ENCODE peak calls at places on chromosomes 5 and 9, in six cellular contexts. One of them, this sample, is unnamed.

GRCh38 chr5:147734839-147735238 is 47.7 kb downstream of the JAKMIP2 start:
- DNase-seq in Calu3: no peak
- DNase-seq in fibroblast of mammary gland: no peak
- DNase-seq in CD4-positive, alpha-beta T cell: no peak
- DNase-seq in stimulated activated CD8-positive, alpha-beta memory T cell treated with anti-CD3 and anti-CD28 coated beads, Interleukin-15, amount 100 ng/mL, for 48 hours: no peak
- DNase-seq in HTR-8/SVneo: no peak
- DNase-seq in this sample: no peak

GRCh38 chr5:174789596-174789995 is 65.2 kb downstream of the MSX2 start:
- DNase-seq in Calu3: no peak
- DNase-seq in fibroblast of mammary gland: no peak
- DNase-seq in CD4-positive, alpha-beta T cell: no peak
- DNase-seq in stimulated activated CD8-positive, alpha-beta memory T cell treated with anti-CD3 and anti-CD28 coated beads, Interleukin-15, amount 100 ng/mL, for 48 hours: no peak
- DNase-seq in HTR-8/SVneo: no peak
- DNase-seq in this sample: no peak

GRCh38 chr9:127360829-127361228 is 36.1 kb upstream of the SLC2A8 start:
- DNase-seq in Calu3: no peak
- DNase-seq in fibroblast of mammary gland: peak; percentile 26
- DNase-seq in CD4-positive, alpha-beta T cell: no peak
- DNase-seq in stimulated activated CD8-positive, alpha-beta memory T cell treated with anti-CD3 and anti-CD28 coated beads, Interleukin-15, amount 100 ng/mL, for 48 hours: no peak
- DNase-seq in HTR-8/SVneo: peak; percentile 32
- DNase-seq in this sample: no peak

GRCh38 chr5:7770436-7770835 is 80.5 kb downstream of the CFAP90 start:
- DNase-seq in Calu3: no peak
- DNase-seq in fibroblast of mammary gland: no peak
- DNase-seq in CD4-positive, alpha-beta T cell: no peak
- DNase-seq in stimulated activated CD8-positive, alpha-beta memory T cell treated with anti-CD3 and anti-CD28 coated beads, Interleukin-15, amount 100 ng/mL, for 48 hours: no peak
- DNase-seq in HTR-8/SVneo: no peak
- DNase-seq in this sample: no peak

GRCh38 chr5:3828761-3829160 is 233.1 kb downstream of the IRX1 start:
- DNase-seq in Calu3: no peak
- DNase-seq in fibroblast of mammary gland: no peak
- DNase-seq in CD4-positive, alpha-beta T cell: no peak
- DNase-seq in stimulated activated CD8-positive, alpha-beta memory T cell treated with anti-CD3 and anti-CD28 coated beads, Interleukin-15, amount 100 ng/mL, for 48 hours: no peak
- DNase-seq in HTR-8/SVneo: no peak
- DNase-seq in this sample: no peak

GRCh38 chr5:53423724-53424123 is 56.7 kb upstream of the FST start:
- DNase-seq in Calu3: no peak
- DNase-seq in fibroblast of mammary gland: peak; percentile 86
- DNase-seq in CD4-positive, alpha-beta T cell: no peak
- DNase-seq in stimulated activated CD8-positive, alpha-beta memory T cell treated with anti-CD3 and anti-CD28 coated beads, Interleukin-15, amount 100 ng/mL, for 48 hours: no peak
- DNase-seq in HTR-8/SVneo: no peak
- DNase-seq in this sample: no peak

GRCh38 chr9:107945961-107946360 is 456.4 kb upstream of the KLF4 start:
- DNase-seq in Calu3: no peak
- DNase-seq in fibroblast of mammary gland: no peak
- DNase-seq in CD4-positive, alpha-beta T cell: no peak
- DNase-seq in stimulated activated CD8-positive, alpha-beta memory T cell treated with anti-CD3 and anti-CD28 coated beads, Interleukin-15, amount 100 ng/mL, for 48 hours: no peak
- DNase-seq in HTR-8/SVneo: no peak
- DNase-seq in this sample: no peak

GRCh38 chr5:142280066-142281011 is 44.5 kb downstream of the SPRY4 start:
- DNase-seq in Calu3: no peak
- DNase-seq in fibroblast of mammary gland: peak; percentile 78
- DNase-seq in CD4-positive, alpha-beta T cell: no peak
- DNase-seq in stimulated activated CD8-positive, alpha-beta memory T cell treated with anti-CD3 and anti-CD28 coated beads, Interleukin-15, amount 100 ng/mL, for 48 hours: no peak
- DNase-seq in HTR-8/SVneo: no peak
- DNase-seq in this sample: no peak

GRCh38 chr5:179731791-179732411 is 721 bp upstream of the MAML1 start:
- DNase-seq in Calu3: peak; percentile 40
- DNase-seq in fibroblast of mammary gland: peak; percentile 91
- DNase-seq in CD4-positive, alpha-beta T cell: no peak
- DNase-seq in stimulated activated CD8-positive, alpha-beta memory T cell treated with anti-CD3 and anti-CD28 coated beads, Interleukin-15, amount 100 ng/mL, for 48 hours: no peak
- DNase-seq in HTR-8/SVneo: no peak
- DNase-seq in this sample: no peak

GRCh38 chr9:77896269-77897245 is 135.1 kb downstream of the GNAQ start:
- DNase-seq in Calu3: no peak
- DNase-seq in fibroblast of mammary gland: no peak
- DNase-seq in CD4-positive, alpha-beta T cell: no peak
- DNase-seq in stimulated activated CD8-positive, alpha-beta memory T cell treated with anti-CD3 and anti-CD28 coated beads, Interleukin-15, amount 100 ng/mL, for 48 hours: no peak
- DNase-seq in HTR-8/SVneo: no peak
- DNase-seq in this sample: no peak

GRCh38 chr5:147084702-147085101 is 150.1 kb upstream of the STK32A start:
- DNase-seq in Calu3: peak; percentile 8
- DNase-seq in fibroblast of mammary gland: no peak
- DNase-seq in CD4-positive, alpha-beta T cell: no peak
- DNase-seq in stimulated activated CD8-positive, alpha-beta memory T cell treated with anti-CD3 and anti-CD28 coated beads, Interleukin-15, amount 100 ng/mL, for 48 hours: no peak
- DNase-seq in HTR-8/SVneo: no peak
- DNase-seq in this sample: no peak

GRCh38 chr5:176675676-176676360 is 28.5 kb downstream of the TSPAN17 start:
- DNase-seq in Calu3: peak; percentile 68
- DNase-seq in fibroblast of mammary gland: peak; percentile 17
- DNase-seq in CD4-positive, alpha-beta T cell: no peak
- DNase-seq in stimulated activated CD8-positive, alpha-beta memory T cell treated with anti-CD3 and anti-CD28 coated beads, Interleukin-15, amount 100 ng/mL, for 48 hours: no peak
- DNase-seq in HTR-8/SVneo: peak; percentile 42
- DNase-seq in this sample: no peak

GRCh38 chr9:80369641-80370040 is 797.9 kb downstream of the TLE4 start:
- DNase-seq in Calu3: no peak
- DNase-seq in fibroblast of mammary gland: peak; percentile 47
- DNase-seq in CD4-positive, alpha-beta T cell: no peak
- DNase-seq in stimulated activated CD8-positive, alpha-beta memory T cell treated with anti-CD3 and anti-CD28 coated beads, Interleukin-15, amount 100 ng/mL, for 48 hours: no peak
- DNase-seq in HTR-8/SVneo: no peak
- DNase-seq in this sample: no peak

GRCh38 chr5:125390316-125390715 is 643.9 kb upstream of the ZNF608 start:
- DNase-seq in Calu3: no peak
- DNase-seq in fibroblast of mammary gland: no peak
- DNase-seq in CD4-positive, alpha-beta T cell: no peak
- DNase-seq in stimulated activated CD8-positive, alpha-beta memory T cell treated with anti-CD3 and anti-CD28 coated beads, Interleukin-15, amount 100 ng/mL, for 48 hours: no peak
- DNase-seq in HTR-8/SVneo: no peak
- DNase-seq in this sample: no peak

GRCh38 chr9:111857555-111858211 is 38.9 kb upstream of the UGCG start:
- DNase-seq in Calu3: peak; percentile 65
- DNase-seq in fibroblast of mammary gland: peak; percentile 71
- DNase-seq in CD4-positive, alpha-beta T cell: no peak
- DNase-seq in stimulated activated CD8-positive, alpha-beta memory T cell treated with anti-CD3 and anti-CD28 coated beads, Interleukin-15, amount 100 ng/mL, for 48 hours: no peak
- DNase-seq in HTR-8/SVneo: no peak
- DNase-seq in this sample: no peak

GRCh38 chr5:154753792-154754191 is 1.4 kb upstream of the LARP1 start:
- DNase-seq in Calu3: peak; percentile 12
- DNase-seq in fibroblast of mammary gland: peak; percentile 93
- DNase-seq in CD4-positive, alpha-beta T cell: no peak
- DNase-seq in stimulated activated CD8-positive, alpha-beta memory T cell treated with anti-CD3 and anti-CD28 coated beads, Interleukin-15, amount 100 ng/mL, for 48 hours: no peak
- DNase-seq in HTR-8/SVneo: no peak
- DNase-seq in this sample: no peak

GRCh38 chr5:10069781-10070313 is 179.8 kb downstream of the ATPSCKMT start:
- DNase-seq in Calu3: no peak
- DNase-seq in fibroblast of mammary gland: no peak
- DNase-seq in CD4-positive, alpha-beta T cell: no peak
- DNase-seq in stimulated activated CD8-positive, alpha-beta memory T cell treated with anti-CD3 and anti-CD28 coated beads, Interleukin-15, amount 100 ng/mL, for 48 hours: no peak
- DNase-seq in HTR-8/SVneo: no peak
- DNase-seq in this sample: no peak

GRCh38 chr5:139740138-139740992 is 55.2 kb upstream of the PSD2 start:
- DNase-seq in Calu3: no peak
- DNase-seq in fibroblast of mammary gland: no peak
- DNase-seq in CD4-positive, alpha-beta T cell: no peak
- DNase-seq in stimulated activated CD8-positive, alpha-beta memory T cell treated with anti-CD3 and anti-CD28 coated beads, Interleukin-15, amount 100 ng/mL, for 48 hours: no peak
- DNase-seq in HTR-8/SVneo: no peak
- DNase-seq in this sample: no peak

GRCh38 chr5:137096149-137097103 is 402.7 kb downstream of the SPOCK1 start:
- DNase-seq in Calu3: no peak
- DNase-seq in fibroblast of mammary gland: peak; percentile 77
- DNase-seq in CD4-positive, alpha-beta T cell: no peak
- DNase-seq in stimulated activated CD8-positive, alpha-beta memory T cell treated with anti-CD3 and anti-CD28 coated beads, Interleukin-15, amount 100 ng/mL, for 48 hours: no peak
- DNase-seq in HTR-8/SVneo: no peak
- DNase-seq in this sample: no peak

GRCh38 chr5:167232675-167233074 is 1058.8 kb upstream of the WWC1 start:
- DNase-seq in Calu3: no peak
- DNase-seq in fibroblast of mammary gland: peak; percentile 40
- DNase-seq in CD4-positive, alpha-beta T cell: no peak
- DNase-seq in stimulated activated CD8-positive, alpha-beta memory T cell treated with anti-CD3 and anti-CD28 coated beads, Interleukin-15, amount 100 ng/mL, for 48 hours: no peak
- DNase-seq in HTR-8/SVneo: no peak
- DNase-seq in this sample: no peak

GRCh38 chr5:180085837-180086236 is 14.3 kb upstream of the RNF130 start:
- DNase-seq in Calu3: no peak
- DNase-seq in fibroblast of mammary gland: no peak
- DNase-seq in CD4-positive, alpha-beta T cell: no peak
- DNase-seq in stimulated activated CD8-positive, alpha-beta memory T cell treated with anti-CD3 and anti-CD28 coated beads, Interleukin-15, amount 100 ng/mL, for 48 hours: no peak
- DNase-seq in HTR-8/SVneo: no peak
- DNase-seq in this sample: no peak

GRCh38 chr5:5178121-5178520 is 38.0 kb downstream of the ADAMTS16 start:
- DNase-seq in Calu3: peak; percentile 8
- DNase-seq in fibroblast of mammary gland: no peak
- DNase-seq in CD4-positive, alpha-beta T cell: no peak
- DNase-seq in stimulated activated CD8-positive, alpha-beta memory T cell treated with anti-CD3 and anti-CD28 coated beads, Interleukin-15, amount 100 ng/mL, for 48 hours: no peak
- DNase-seq in HTR-8/SVneo: no peak
- DNase-seq in this sample: no peak

GRCh38 chr5:146034127-146034526 is 71.2 kb downstream of the PLAC8L1 start:
- DNase-seq in Calu3: no peak
- DNase-seq in fibroblast of mammary gland: no peak
- DNase-seq in CD4-positive, alpha-beta T cell: no peak
- DNase-seq in stimulated activated CD8-positive, alpha-beta memory T cell treated with anti-CD3 and anti-CD28 coated beads, Interleukin-15, amount 100 ng/mL, for 48 hours: no peak
- DNase-seq in HTR-8/SVneo: no peak
- DNase-seq in this sample: no peak

This sample was measured in T-helper 9 cell.